ENCODE peak calls at places on chromosomes 6 and 20, in six cellular contexts. G is neural progenitor cell, F is fibroblast of lung, W is GM23248, M is SK-N-SH, D is Karpas-422. O is an unnamed sample.

GRCh38 chr6:104953410-104953953 is 3.4 kb upstream of the LIN28B start:
- DNase-seq in G (peak; percentile 91), F (no peak), W (no peak), M (no peak), D (no peak), O (peak; percentile 93)

GRCh38 chr20:38043512-38044300 is 10.2 kb downstream of the RPRD1B start:
- DNase-seq in G (no peak), F (peak; percentile 85), W (peak; percentile 91), M (no peak), D (no peak), O (no peak)

GRCh38 chr6:42555477-42556457 is 8.1 kb upstream of the UBR2 start:
- DNase-seq in G (peak; percentile 38), F (no peak), W (no peak), M (no peak), D (peak; percentile 71), O (no peak)

GRCh38 chr6:140319209-140319608 is 944.8 kb upstream of the CITED2 start:
- DNase-seq in G (no peak), F (peak; percentile 76), W (peak; percentile 43), M (no peak), D (no peak), O (no peak)

GRCh38 chr6:66421570-66421969 is 714.5 kb upstream of the EYS start:
- DNase-seq in G (peak; percentile 47), F (peak; percentile 2), W (no peak), M (no peak), D (peak; percentile 54), O (peak; percentile 66)

GRCh38 chr6:39217177-39217864 is 12.0 kb downstream of the KCNK5 start:
- DNase-seq in G (no peak), F (no peak), W (no peak), M (no peak), D (no peak), O (peak; percentile 75)

GRCh38 chr20:17655865-17656489 is 26.1 kb downstream of the RRBP1 start:
- DNase-seq in G (no peak), F (no peak), W (peak; percentile 81), M (peak; percentile 8), D (no peak), O (peak; percentile 77)

GRCh38 chr6:129577691-129578090 is 132.3 kb downstream of the ARHGAP18 start:
- DNase-seq in G (no peak), F (no peak), W (no peak), M (no peak), D (no peak), O (no peak)

GRCh38 chr6:30612687-30613248 is 4.3 kb downstream of the PPP1R10 start:
- DNase-seq in G (peak; percentile 32), F (peak; percentile 56), W (peak; percentile 54), M (no peak), D (peak; percentile 61), O (no peak)

GRCh38 chr20:1393507-1393882 is 641 bp upstream of the FKBP1A start:
- DNase-seq in G (no peak), F (no peak), W (no peak), M (no peak), D (no peak), O (no peak)
- H3K4me1 ChIP-seq in G (peaks cover 39% of the 10 kb centered on the region), F (peaks cover 16% of the 10 kb centered on the region), W (peaks cover 29% of the 10 kb centered on the region), M (peaks cover 39% of the 10 kb centered on the region), D (peaks cover 55% of the 10 kb centered on the region), O (peaks cover 7% of the 10 kb centered on the region)

DNA sequence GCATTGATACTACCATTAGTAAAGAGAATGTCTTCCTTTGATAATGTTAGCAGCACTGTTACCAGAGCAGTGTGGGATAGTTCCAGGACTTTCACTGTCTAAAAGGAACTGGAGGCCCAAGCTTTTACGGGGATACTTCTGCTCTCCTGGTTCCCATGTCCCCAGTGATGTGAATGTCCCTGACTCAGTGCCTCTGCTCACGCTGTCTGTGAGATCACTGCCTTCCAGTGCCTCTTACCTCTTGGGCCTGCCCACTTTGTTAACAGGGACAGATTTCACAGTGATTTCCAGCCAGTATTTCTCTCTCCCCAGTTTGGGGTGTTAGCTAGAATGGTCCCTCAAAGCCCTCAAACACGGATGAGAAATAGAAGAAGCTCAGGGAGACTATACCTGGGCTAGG is 14.4 kb downstream of the PTPRA start:
- DNase-seq in G (no peak), F (no peak), W (no peak), M (no peak), D (no peak), O (no peak)
- H3K9ac ChIP-seq in G (no peak overlapping the region), F (no peak overlapping the region), W (no peak overlapping the region), M (no peak overlapping the region), D (no peak overlapping the region), O (no peak overlapping the region)

DNA sequence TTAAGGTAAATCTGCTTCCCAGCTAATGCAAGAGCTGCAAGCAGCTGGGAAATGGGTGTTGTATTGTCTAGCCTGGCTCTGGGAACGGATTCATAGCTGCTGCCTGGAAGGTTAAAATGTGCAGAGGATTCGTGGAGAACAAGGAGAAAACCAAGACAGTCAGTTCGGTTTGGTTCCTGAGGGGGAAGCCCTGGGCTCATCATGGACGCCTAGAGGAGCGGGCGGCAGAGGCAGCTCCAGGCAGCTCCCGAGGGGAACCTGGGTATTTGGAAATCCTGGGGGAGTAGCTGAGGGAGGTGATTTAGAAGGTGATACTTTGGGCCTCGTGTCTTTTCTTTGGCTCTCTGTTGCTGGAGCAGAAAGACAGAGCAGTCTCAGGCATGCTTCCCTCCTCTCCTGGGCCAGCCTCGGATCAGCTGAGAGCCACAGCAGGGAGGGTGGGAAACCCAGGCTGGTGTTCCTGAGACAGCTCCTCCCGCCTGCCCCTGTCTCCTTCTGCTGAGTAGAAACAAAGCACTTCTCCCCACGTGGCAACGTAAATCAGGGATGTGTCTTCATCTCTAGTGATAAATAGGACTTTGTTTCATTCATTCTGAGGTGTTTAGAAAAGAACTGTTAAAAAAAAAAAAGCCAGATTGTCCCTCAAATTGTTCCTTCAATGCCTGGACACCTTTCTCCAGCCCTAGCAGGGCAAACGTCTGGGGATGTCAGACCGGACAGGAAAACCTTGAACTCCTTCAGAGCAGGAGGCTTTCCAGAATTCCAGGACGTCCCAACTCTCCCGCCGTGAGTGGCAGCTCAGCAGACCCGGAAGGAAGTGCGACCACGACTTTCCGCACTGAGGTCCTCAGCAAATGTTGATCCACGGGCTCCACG is 139.4 kb downstream of the DLL1 start:
- DNase-seq in G (peak; percentile 51), F (no peak), W (no peak), M (no peak), D (no peak), O (peak; percentile 69)
- H3K27ac ChIP-seq in G (no peak overlapping the region), F (no peak overlapping the region), W (no peak overlapping the region), M (no peak overlapping the region), D (no peak overlapping the region), O (peak overlapping the region; percentile 92)

GRCh38 chr6:2855061-2855519 is 13.4 kb upstream of the SERPINB1 start:
- DNase-seq in G (peak; percentile 53), F (no peak), W (no peak), M (no peak), D (no peak), O (no peak)
- H3K4me1 ChIP-seq in G (peaks cover 23% of the 10 kb centered on the region), F (peaks cover 16% of the 10 kb centered on the region), W (peaks cover 15% of the 10 kb centered on the region), M (peaks cover 18% of the 10 kb centered on the region), D (peaks cover 50% of the 10 kb centered on the region), O (peaks cover 3% of the 10 kb centered on the region)

GRCh38 chr6:111626446-111626845 is 20.8 kb upstream of the TRAF3IP2 start:
- DNase-seq in G (peak; percentile 35), F (no peak), W (peak; percentile 40), M (no peak), D (peak; percentile 25), O (no peak)

GRCh38 chr6:111623046-111623718 is 17.5 kb upstream of the TRAF3IP2 start:
- DNase-seq in G (no peak), F (no peak), W (no peak), M (no peak), D (peak; percentile 15), O (no peak)

GRCh38 chr6:111625099-111625416 is 19.4 kb upstream of the TRAF3IP2 start:
- DNase-seq in G (no peak), F (no peak), W (no peak), M (no peak), D (peak; percentile 28), O (no peak)

GRCh38 chr6:111624391-111625098 is 18.9 kb upstream of the TRAF3IP2 start:
- DNase-seq in G (no peak), F (no peak), W (no peak), M (no peak), D (peak; percentile 5), O (no peak)

DNA sequence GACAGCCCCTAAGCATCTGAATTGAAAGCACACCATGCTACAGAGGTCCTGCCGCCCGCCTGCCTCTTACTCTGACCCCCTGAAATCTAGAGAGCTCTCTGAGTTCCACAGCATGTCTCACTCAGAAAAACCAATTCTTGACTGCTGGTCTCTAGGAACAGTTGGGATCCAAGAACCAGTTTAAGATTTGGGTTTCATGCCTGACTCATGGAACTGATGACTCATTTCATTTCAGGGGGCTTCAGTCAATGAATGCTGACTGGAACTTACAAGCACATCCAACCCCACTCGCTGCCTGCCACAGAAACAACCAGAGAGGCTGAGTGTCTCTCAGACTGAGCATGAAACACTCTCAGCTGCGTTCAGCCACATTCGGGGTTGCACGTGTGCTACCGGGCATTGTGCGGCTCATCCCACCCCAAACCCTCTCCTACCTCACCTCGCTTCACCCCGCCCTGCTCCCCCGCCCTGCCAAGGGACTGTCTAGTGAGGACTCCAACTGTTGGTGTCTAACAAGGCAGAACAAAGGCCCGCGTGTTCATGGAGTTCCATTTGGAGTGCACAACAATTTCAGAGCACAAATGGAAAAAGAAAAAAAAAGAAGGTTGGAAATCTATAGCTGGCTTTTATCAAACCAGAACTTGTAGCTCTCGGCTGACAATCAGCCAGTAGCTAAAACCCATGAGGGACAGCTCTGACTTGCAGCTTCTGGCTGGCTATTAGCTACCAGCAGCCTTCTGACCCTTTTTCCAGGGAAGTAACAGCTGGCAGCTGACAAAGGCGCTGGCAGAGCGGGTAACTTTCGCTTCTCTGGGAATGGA is 20.0 kb upstream of the TRAF3IP2 start:
- DNase-seq in G (no peak), F (peak; percentile 71), W (peak; percentile 77), M (peak; percentile 52), D (peak; percentile 25), O (no peak)
- H3K9ac ChIP-seq in G (no peak overlapping the region), F (no peak overlapping the region), W (peak overlapping the region; percentile 66), M (no peak overlapping the region), D (no peak overlapping the region), O (no peak overlapping the region)

GRCh38 chr20:50450493-50450826 is 59.7 kb upstream of the PTPN1 start:
- DNase-seq in G (no peak), F (no peak), W (no peak), M (no peak), D (no peak), O (no peak)
- H3K27ac ChIP-seq in G (no peak overlapping the region), F (no peak overlapping the region), W (no peak overlapping the region), M (no peak overlapping the region), D (no peak overlapping the region), O (peak overlapping the region; percentile 89)

DNA sequence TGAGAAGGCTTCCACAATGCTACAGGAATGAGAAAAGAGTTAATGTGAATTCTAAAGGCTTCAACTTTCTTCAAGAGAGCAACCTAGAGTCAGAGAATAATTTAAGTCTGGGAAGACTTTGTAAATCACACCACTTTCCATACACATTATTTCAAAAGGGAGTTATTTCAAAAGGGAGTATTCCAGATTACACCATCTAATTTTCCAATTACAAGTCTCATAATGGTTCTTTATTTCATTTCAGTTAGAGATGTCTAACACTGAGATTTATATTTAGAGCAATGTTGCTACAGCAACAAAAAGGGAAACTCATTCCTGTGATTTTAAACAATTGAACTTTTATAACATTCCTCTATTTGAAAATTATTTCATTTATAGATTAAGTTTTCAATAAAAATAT is 98.8 kb upstream of the DST start:
- DNase-seq in G (no peak), F (no peak), W (no peak), M (no peak), D (no peak), O (no peak)
- H3K4me1 ChIP-seq in G (peaks cover 49% of the 10 kb centered on the region), F (peaks cover 2% of the 10 kb centered on the region), W (peaks cover 54% of the 10 kb centered on the region), M (peaks cover 8% of the 10 kb centered on the region), D (peaks cover 7% of the 10 kb centered on the region), O (peaks cover 8% of the 10 kb centered on the region)